ENCODE peak calls at places on chromosomes 11 and 22, in five cellular contexts. M is colonic mucosa, W is AG04450, R is fibroblast of lung, A is GM23338. Z is an unnamed sample.

GRCh38 chr11:86182976-86183584 is 61.5 kb upstream of the EED start:
- DNase-seq in A (no peak), W (no peak), R (no peak), M (peak), Z (peak)

GRCh38 chr22:31943976-31944699 is at the start of gene YWHAH:
- DNase-seq in M (peak), A (peak), R (peak), W (peak), Z (peak)

GRCh38 chr11:75077316-75077715 is 19.4 kb downstream of the OR2AT4 start:
- DNase-seq in A (no peak), W (no peak), M (no peak), R (no peak), Z (no peak)

GRCh38 chr22:38868286-38868721 is 3.7 kb downstream of the CBX6 start:
- DNase-seq in A (no peak), M (no peak), W (no peak), R (no peak), Z (no peak)

GRCh38 chr22:39309364-39309861 is 10.0 kb downstream of the RPL3 start:
- DNase-seq in W (no peak), A (peak), R (peak), M (no peak), Z (no peak)

GRCh38 chr11:64436025-64436424 is 77.1 kb downstream of the RPS6KA4 start:
- DNase-seq in M (no peak), A (no peak), R (no peak), W (no peak), Z (no peak)

GRCh38 chr11:9498457-9499078 is 37.8 kb downstream of the ZNF143 start:
- DNase-seq in W (no peak), M (no peak), A (no peak), R (no peak), Z (no peak)

GRCh38 chr11:60858731-60859464 is 3.1 kb upstream of the PTGDR2 start:
- DNase-seq in W (no peak), A (no peak), M (no peak), R (no peak), Z (no peak)

GRCh38 chr11:48095779-48096470 is 115.6 kb downstream of the PTPRJ start:
- DNase-seq in W (no peak), M (no peak), R (no peak), A (no peak), Z (no peak)

GRCh38 chr11:12457030-12457600 is 79.7 kb downstream of the PARVA start:
- DNase-seq in M (no peak), R (peak), W (no peak), A (no peak), Z (no peak)

GRCh38 chr11:75337195-75337654 is 14.2 kb downstream of the ARRB1 start:
- DNase-seq in W (no peak), R (no peak), A (no peak), M (no peak), Z (no peak)

GRCh38 chr22:17434856-17435255 is 65.6 kb downstream of the CECR2 start:
- DNase-seq in M (no peak), W (no peak), R (peak), A (peak), Z (no peak)

GRCh38 chr11:86955111-86955673 is at the start of gene FZD4:
- DNase-seq in A (peak), R (peak), M (peak), W (peak), Z (peak)

GRCh38 chr11:117992620-117993019 is 6.4 kb downstream of the IL10RA start:
- DNase-seq in M (no peak), A (no peak), W (no peak), R (no peak), Z (no peak)
- H3K4me3 ChIP-seq in M (no peak), A (no peak), W (no peak), R (no peak), Z (no peak)

GRCh38 chr22:46110215-46110614 is 40.1 kb upstream of the PPARA start:
- DNase-seq in R (peak), A (no peak), M (no peak), W (no peak), Z (no peak)
- H3K4me3 ChIP-seq in R (no peak), A (no peak), M (no peak), W (no peak), Z (no peak)

GRCh38 chr11:34652191-34652958 is 31.5 kb downstream of the EHF start:
- DNase-seq in W (no peak), M (no peak), R (no peak), A (no peak), Z (no peak)

GRCh38 chr11:34653851-34654490 is 33.1 kb downstream of the EHF start:
- DNase-seq in W (peak), R (peak), M (peak), A (no peak), Z (peak)

GRCh38 chr11:34654491-34655334 is 33.8 kb downstream of the EHF start:
- DNase-seq in R (peak), W (no peak), M (no peak), A (peak), Z (no peak)

GRCh38 chr11:34651551-34651950 is 30.7 kb downstream of the EHF start:
- DNase-seq in M (no peak), W (no peak), A (peak), R (no peak), Z (no peak)

GRCh38 chr11:34653031-34653430 is 32.1 kb downstream of the EHF start:
- DNase-seq in M (no peak), R (no peak), W (no peak), A (no peak), Z (no peak)
- H3K4me3 ChIP-seq in M (no peak), R (no peak), W (no peak), A (no peak), Z (no peak)

GRCh38 chr11:36214976-36215687 is 74.1 kb downstream of the COMMD9 start:
- DNase-seq in M (no peak), R (no peak), W (no peak), A (no peak), Z (no peak)
- H3K4me3 ChIP-seq in M (no peak), R (no peak), W (no peak), A (no peak), Z (no peak)

GRCh38 chr11:15705886-15706285 is 591.2 kb downstream of the INSC start:
- DNase-seq in W (no peak), A (no peak), M (no peak), R (peak), Z (no peak)
- H3K4me3 ChIP-seq in W (no peak), A (no peak), M (no peak), R (no peak), Z (no peak)

GRCh38 chr11:328012-328411 is 7.4 kb upstream of the IFITM3 start:
- DNase-seq in W (no peak), R (no peak), M (no peak), A (no peak), Z (no peak)

GRCh38 chr11:325796-326591 is 5.3 kb upstream of the IFITM3 start:
- DNase-seq in M (no peak), W (no peak), A (no peak), R (no peak), Z (no peak)

GRCh38 chr11:326842-327580 is 6.4 kb upstream of the IFITM3 start:
- DNase-seq in M (peak), R (peak), A (no peak), W (no peak), Z (peak)

GRCh38 chr11:326592-326841 is 5.9 kb upstream of the IFITM3 start:
- DNase-seq in M (no peak), R (no peak), A (no peak), W (no peak), Z (no peak)

DNA sequence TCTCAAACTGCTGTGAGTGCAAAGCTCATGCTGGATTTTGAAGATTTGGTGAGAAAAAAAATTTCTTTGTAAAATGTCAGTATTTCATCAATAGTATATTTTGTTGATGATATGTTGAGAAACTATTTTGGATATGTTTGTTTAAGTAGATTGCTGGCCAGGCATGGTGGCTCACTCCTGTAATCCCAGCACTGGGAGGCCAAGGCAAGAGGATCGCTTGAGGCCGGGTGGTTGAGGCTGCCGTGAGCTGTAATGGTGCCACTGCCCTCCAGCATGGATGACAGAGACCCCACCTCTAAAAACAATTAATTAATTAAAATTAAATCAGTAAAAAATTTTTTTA is 6.9 kb upstream of the IFITM3 start:
- DNase-seq in M (no peak), W (no peak), A (no peak), R (no peak), Z (no peak)
- H3K4me3 ChIP-seq in M (no peak), W (no peak), A (no peak), R (no peak), Z (no peak)

GRCh38 chr22:49228431-49229037 is 599.1 kb downstream of the BRD1 start:
- DNase-seq in M (no peak), A (no peak), W (no peak), R (no peak), Z (no peak)
- H3K4me3 ChIP-seq in M (no peak), A (no peak), W (no peak), R (no peak), Z (no peak)

GRCh38 chr11:67406420-67406968 is 2.6 kb downstream of the TBC1D10C start:
- DNase-seq in W (no peak), M (no peak), R (no peak), A (no peak), Z (no peak)

GRCh38 chr11:67408437-67409200 is 4.7 kb downstream of the TBC1D10C start:
- DNase-seq in W (no peak), M (no peak), A (no peak), R (no peak), Z (no peak)

GRCh38 chr11:67409261-67409666 is 5.4 kb downstream of the TBC1D10C start:
- DNase-seq in A (no peak), R (no peak), M (no peak), W (no peak), Z (peak)

GRCh38 chr11:67406969-67407699 is 3.3 kb downstream of the TBC1D10C start:
- DNase-seq in W (no peak), A (no peak), R (no peak), M (no peak), Z (peak)

GRCh38 chr11:67407700-67408163 is 3.8 kb downstream of the TBC1D10C start:
- DNase-seq in W (no peak), A (no peak), R (no peak), M (no peak), Z (no peak)
- H3K4me3 ChIP-seq in W (no peak), A (no peak), R (no peak), M (no peak), Z (no peak)

GRCh38 chr11:128733440-128734115 is 39.7 kb downstream of the FLI1 start:
- DNase-seq in M (no peak), W (no peak), A (peak), R (peak), Z (no peak)
- H3K4me3 ChIP-seq in M (no peak), W (no peak), A (peak), R (no peak), Z (no peak)

Z was measured in mucosa of descending colon.